ENCODE peak calls at places on chromosomes 1 and 21, in nine cellular contexts. G is HuH-7.5; B is COR-L47; Y is activated T-helper 1 cell treated with anti-CD3 and anti-CD28 coated beads, Interleukin-12 subunit alpha, Interleukin-12 subunit beta, Interleukin-2, Interleukin-4 antibody, amounts not matched to agents 30 ng/mL and 10 ng/mL and 1 ng/mL, durations not matched to agents 14 hours and 24 hours and 36 hours; X is omental fat pad; T is fibroblast of mammary gland; L is amniotic stem cell; A is dermis blood vessel endothelial cell; M is iPS-NIHi11. E is an unnamed sample.

GRCh38 chr21:28344985-28345384 is 647.7 kb downstream of the LTN1 start:
- DNase-seq in G (no peak), B (no peak), Y (no peak), X (no peak), T (no peak), L (no peak), A (no peak), M (no peak), E (no peak)

GRCh38 chr1:10672376-10673050 is 123.9 kb downstream of the CASZ1 start:
- DNase-seq in G (no peak), B (no peak), Y (no peak), X (no peak), T (no peak), L (no peak), A (no peak), M (no peak), E (no peak)

GRCh38 chr1:26429741-26430140 is 2.4 kb upstream of the DHDDS start:
- DNase-seq in G (no peak), B (no peak), Y (no peak), X (no peak), T (no peak), L (no peak), A (no peak), M (peak), E (no peak)

GRCh38 chr1:29633784-29634183 is 397.5 kb downstream of the PTPRU start:
- DNase-seq in G (no peak), B (peak), Y (no peak), X (no peak), T (no peak), L (no peak), A (no peak), M (no peak), E (no peak)

GRCh38 chr1:162422662-162423375 is 10.9 kb upstream of the SH2D1B start:
- DNase-seq in G (no peak), B (no peak), Y (no peak), X (no peak), T (no peak), L (no peak), A (no peak), M (no peak), E (no peak)

GRCh38 chr1:151993084-151993733 is 450 bp downstream of the S100A10 start:
- DNase-seq in G (no peak), B (no peak), Y (peak), X (no peak), T (no peak), L (no peak), A (peak), M (no peak), E (peak)

GRCh38 chr1:110610084-110610483 is 3.9 kb upstream of the KCNA2 start:
- DNase-seq in G (no peak), B (no peak), Y (no peak), X (no peak), T (no peak), L (no peak), A (no peak), M (no peak), E (no peak)

GRCh38 chr1:6207075-6207885 is 1.4 kb downstream of the RNF207 start:
- DNase-seq in G (no peak), B (no peak), Y (no peak), X (no peak), T (no peak), L (no peak), A (no peak), M (no peak), E (no peak)

GRCh38 chr1:55932402-55932801 is 647.0 kb downstream of the PLPP3 start:
- DNase-seq in G (no peak), B (no peak), Y (no peak), X (no peak), T (no peak), L (no peak), A (no peak), M (no peak), E (no peak)

GRCh38 chr21:42421018-42421793 is 17.5 kb downstream of the UBASH3A start:
- DNase-seq in G (no peak), B (no peak), Y (peak), X (no peak), T (no peak), L (no peak), A (no peak), M (no peak), E (no peak)

GRCh38 chr1:1451696-1452364 is 2.3 kb downstream of the ATAD3C start:
- DNase-seq in G (no peak), B (no peak), Y (no peak), X (no peak), T (no peak), L (no peak), A (no peak), M (peak), E (no peak)

GRCh38 chr1:205312866-205313680 is 8.5 kb downstream of the NUAK2 start:
- DNase-seq in G (no peak), B (no peak), Y (no peak), X (no peak), T (no peak), L (no peak), A (no peak), M (no peak), E (no peak)

GRCh38 chr1:157671895-157672294 is 28.7 kb downstream of the FCRL3 start:
- DNase-seq in G (no peak), B (no peak), Y (no peak), X (no peak), T (no peak), L (no peak), A (no peak), M (no peak), E (no peak)

GRCh38 chr1:166165661-166166399 is 971 bp downstream of the FAM78B start:
- DNase-seq in G (no peak), B (no peak), Y (no peak), X (no peak), T (peak), L (no peak), A (peak), M (peak), E (no peak)

GRCh38 chr1:112388436-112388835 is 7.6 kb upstream of the CTTNBP2NL start:
- DNase-seq in G (no peak), B (no peak), Y (no peak), X (no peak), T (peak), L (no peak), A (peak), M (peak), E (no peak)

GRCh38 chr1:43305926-43306687 is 5.3 kb downstream of the TIE1 start:
- DNase-seq in G (no peak), B (no peak), Y (no peak), X (no peak), T (no peak), L (no peak), A (no peak), M (no peak), E (no peak)

GRCh38 chr1:147099192-147099591 is 73.1 kb downstream of the PRKAB2 start:
- DNase-seq in G (no peak), B (no peak), Y (no peak), X (no peak), T (no peak), L (no peak), A (no peak), M (no peak), E (no peak)

GRCh38 chr1:65955503-65955902 is 162.8 kb downstream of the PDE4B start:
- DNase-seq in G (no peak), B (no peak), Y (no peak), X (no peak), T (no peak), L (no peak), A (no peak), M (no peak), E (no peak)

GRCh38 chr1:117753232-117753631 is 147.4 kb downstream of the TENT5C start:
- DNase-seq in G (no peak), B (no peak), Y (no peak), X (no peak), T (no peak), L (no peak), A (no peak), M (no peak), E (no peak)

GRCh38 chr1:212446333-212446732 is 13.6 kb downstream of the NENF start:
- DNase-seq in G (no peak), B (no peak), Y (no peak), X (no peak), T (no peak), L (no peak), A (no peak), M (no peak), E (no peak)

GRCh38 chr1:201385299-201385891 is 7.9 kb upstream of the TNNT2 start:
- DNase-seq in G (peak), B (peak), Y (peak), X (peak), T (peak), L (no peak), A (peak), M (peak), E (peak)

GRCh38 chr1:81414417-81415087 is 386.2 kb upstream of the ADGRL2 start:
- DNase-seq in G (peak), B (no peak), Y (no peak), X (peak), T (peak), L (no peak), A (peak), M (peak), E (peak)

GRCh38 chr1:209305221-209305954 is 278.1 kb upstream of the CAMK1G start:
- DNase-seq in G (no peak), B (no peak), Y (no peak), X (no peak), T (no peak), L (no peak), A (no peak), M (peak), E (no peak)

GRCh38 chr1:54800899-54801759 is at the start of gene TTC22:
- DNase-seq in G (peak), B (no peak), Y (peak), X (no peak), T (no peak), L (no peak), A (peak), M (peak), E (peak)

GRCh38 chr1:15960808-15961207 is 15.1 kb downstream of the ZBTB17 start:
- DNase-seq in G (no peak), B (no peak), Y (no peak), X (no peak), T (no peak), L (no peak), A (no peak), M (no peak), E (no peak)

GRCh38 chr1:37958690-37959089 is 11.8 kb upstream of the INPP5B start:
- DNase-seq in G (no peak), B (no peak), Y (no peak), X (no peak), T (peak), L (peak), A (no peak), M (no peak), E (no peak)

GRCh38 chr21:16216595-16216994 is 486.8 kb downstream of the USP25 start:
- DNase-seq in G (no peak), B (no peak), Y (no peak), X (no peak), T (no peak), L (no peak), A (no peak), M (no peak), E (no peak)

GRCh38 chr1:158020877-158021630 is 27.6 kb downstream of the KIRREL1 start:
- DNase-seq in G (no peak), B (no peak), Y (no peak), X (no peak), T (peak), L (no peak), A (no peak), M (no peak), E (no peak)

GRCh38 chr21:42845296-42845965 is 33.9 kb downstream of the WDR4 start:
- DNase-seq in G (no peak), B (no peak), Y (no peak), X (no peak), T (no peak), L (no peak), A (peak), M (peak), E (no peak)

GRCh38 chr1:100290291-100290690 is 24.3 kb downstream of the RTCA start:
- DNase-seq in G (no peak), B (no peak), Y (no peak), X (no peak), T (peak), L (no peak), A (peak), M (no peak), E (no peak)

GRCh38 chr1:15886613-15887167 is 39.2 kb downstream of the SPEN start:
- DNase-seq in G (no peak), B (no peak), Y (no peak), X (no peak), T (no peak), L (no peak), A (no peak), M (no peak), E (no peak)

GRCh38 chr1:13803546-13804239 is 103.7 kb downstream of the PRDM2 start:
- DNase-seq in G (no peak), B (no peak), Y (no peak), X (no peak), T (no peak), L (no peak), A (no peak), M (no peak), E (no peak)

E was measured in activated T-helper 2 cell treated with anti-CD3 and anti-CD28 coated beads, Interferon-gamma antibody, Interleukin-2, Interleukin-4, amounts not matched to agents 10 μg/mL and 5 μg/mL and 100 μg/mL, durations not matched to agents 14 hours and 24 hours and 36 hours.